ENCODE peak calls at places on chromosomes 3 and 15, in five cellular contexts. One of them, this sample, is unnamed.

GRCh38 chr15:64622410-64623260 is 152.8 kb downstream of the RBPMS2 start:
- DNase-seq in stomach: no peak
- DNase-seq in brain microvascular endothelial cell: no peak
- DNase-seq in lower lobe of right lung: no peak
- DNase-seq in tibial artery: no peak
- DNase-seq in this sample: no peak

GRCh38 chr3:112847692-112848091 is 1.0 kb upstream of the CD200R1L start:
- DNase-seq in stomach: no peak
- DNase-seq in brain microvascular endothelial cell: no peak
- DNase-seq in lower lobe of right lung: no peak
- DNase-seq in tibial artery: no peak
- DNase-seq in this sample: no peak

GRCh38 chr15:57562220-57562769 is 29.4 kb upstream of the MYZAP start:
- DNase-seq in stomach: no peak
- DNase-seq in brain microvascular endothelial cell: no peak
- DNase-seq in lower lobe of right lung: no peak
- DNase-seq in tibial artery: no peak
- DNase-seq in this sample: peak

GRCh38 chr3:113769551-113769950 is 22.7 kb downstream of the ATP6V1A start:
- DNase-seq in stomach: no peak
- DNase-seq in brain microvascular endothelial cell: peak
- DNase-seq in lower lobe of right lung: no peak
- DNase-seq in tibial artery: no peak
- DNase-seq in this sample: no peak

GRCh38 chr15:70605606-70606410 is 157.6 kb downstream of the UACA start:
- DNase-seq in stomach: peak
- DNase-seq in brain microvascular endothelial cell: peak
- DNase-seq in lower lobe of right lung: no peak
- DNase-seq in tibial artery: peak
- DNase-seq in this sample: no peak

GRCh38 chr15:38611228-38611627 is 46.6 kb upstream of the RASGRP1 start:
- DNase-seq in stomach: no peak
- DNase-seq in brain microvascular endothelial cell: no peak
- DNase-seq in lower lobe of right lung: no peak
- DNase-seq in tibial artery: no peak
- DNase-seq in this sample: no peak

GRCh38 chr3:30353711-30354467 is 252.5 kb upstream of the TGFBR2 start:
- DNase-seq in stomach: no peak
- DNase-seq in brain microvascular endothelial cell: no peak
- DNase-seq in lower lobe of right lung: no peak
- DNase-seq in tibial artery: no peak
- DNase-seq in this sample: no peak

GRCh38 chr15:84103345-84103744 is 132.2 kb upstream of the GOLGA6L4 start:
- DNase-seq in stomach: no peak
- DNase-seq in brain microvascular endothelial cell: no peak
- DNase-seq in lower lobe of right lung: no peak
- DNase-seq in tibial artery: no peak
- DNase-seq in this sample: no peak

GRCh38 chr15:78225783-78226541 is 8.4 kb downstream of the ACSBG1 start:
- DNase-seq in stomach: no peak
- DNase-seq in brain microvascular endothelial cell: peak
- DNase-seq in lower lobe of right lung: no peak
- DNase-seq in tibial artery: no peak
- DNase-seq in this sample: no peak

GRCh38 chr3:141321109-141321497 is 47.2 kb upstream of the ZBTB38 start:
- DNase-seq in stomach: no peak
- DNase-seq in brain microvascular endothelial cell: peak
- DNase-seq in lower lobe of right lung: no peak
- DNase-seq in tibial artery: no peak
- DNase-seq in this sample: no peak

GRCh38 chr15:41796457-41796856 is 22.2 kb downstream of the MAPKBP1 start:
- DNase-seq in stomach: no peak
- DNase-seq in brain microvascular endothelial cell: no peak
- DNase-seq in lower lobe of right lung: no peak
- DNase-seq in tibial artery: no peak
- DNase-seq in this sample: no peak

GRCh38 chr15:68829068-68829467 is 8.4 kb upstream of the ANP32A start:
- DNase-seq in stomach: no peak
- DNase-seq in brain microvascular endothelial cell: peak
- DNase-seq in lower lobe of right lung: no peak
- DNase-seq in tibial artery: no peak
- DNase-seq in this sample: no peak

GRCh38 chr3:44506961-44507360 is 29.5 kb upstream of the ZNF445 start:
- DNase-seq in stomach: no peak
- DNase-seq in brain microvascular endothelial cell: no peak
- DNase-seq in lower lobe of right lung: no peak
- DNase-seq in tibial artery: no peak
- DNase-seq in this sample: no peak

GRCh38 chr3:150293401-150294001 is 114.6 kb upstream of the TSC22D2 start:
- DNase-seq in stomach: no peak
- DNase-seq in brain microvascular endothelial cell: peak
- DNase-seq in lower lobe of right lung: no peak
- DNase-seq in tibial artery: no peak
- DNase-seq in this sample: no peak

GRCh38 chr3:171284308-171285075 is 175.7 kb downstream of the TNIK start:
- DNase-seq in stomach: no peak
- DNase-seq in brain microvascular endothelial cell: peak
- DNase-seq in lower lobe of right lung: no peak
- DNase-seq in tibial artery: peak
- DNase-seq in this sample: no peak

GRCh38 chr3:179272385-179272784 is 21.5 kb upstream of the KCNMB3 start:
- DNase-seq in stomach: no peak
- DNase-seq in brain microvascular endothelial cell: no peak
- DNase-seq in lower lobe of right lung: no peak
- DNase-seq in tibial artery: no peak
- DNase-seq in this sample: no peak

GRCh38 chr15:71364117-71364584 is 248.9 kb downstream of the THSD4 start:
- DNase-seq in stomach: no peak
- DNase-seq in brain microvascular endothelial cell: no peak
- DNase-seq in lower lobe of right lung: no peak
- DNase-seq in tibial artery: no peak
- DNase-seq in this sample: no peak

GRCh38 chr3:10223676-10224639 is 24.3 kb upstream of the TATDN2 start:
- DNase-seq in stomach: peak
- DNase-seq in brain microvascular endothelial cell: no peak
- DNase-seq in lower lobe of right lung: no peak
- DNase-seq in tibial artery: no peak
- DNase-seq in this sample: no peak

GRCh38 chr3:10232138-10232537 is 16.1 kb upstream of the TATDN2 start:
- DNase-seq in stomach: no peak
- DNase-seq in brain microvascular endothelial cell: no peak
- DNase-seq in lower lobe of right lung: peak
- DNase-seq in tibial artery: no peak
- DNase-seq in this sample: no peak

GRCh38 chr3:10224794-10225660 is 23.2 kb upstream of the TATDN2 start:
- DNase-seq in stomach: peak
- DNase-seq in brain microvascular endothelial cell: peak
- DNase-seq in lower lobe of right lung: peak
- DNase-seq in tibial artery: peak
- DNase-seq in this sample: peak

GRCh38 chr3:10228248-10228950 is 19.9 kb upstream of the TATDN2 start:
- DNase-seq in stomach: no peak
- DNase-seq in brain microvascular endothelial cell: peak
- DNase-seq in lower lobe of right lung: no peak
- DNase-seq in tibial artery: no peak
- DNase-seq in this sample: no peak

GRCh38 chr3:10226293-10226692 is 22.0 kb upstream of the TATDN2 start:
- DNase-seq in stomach: no peak
- DNase-seq in brain microvascular endothelial cell: no peak
- DNase-seq in lower lobe of right lung: no peak
- DNase-seq in tibial artery: no peak
- DNase-seq in this sample: no peak
- H3K27ac ChIP-seq in stomach: no peak
- H3K27ac ChIP-seq in brain microvascular endothelial cell: no peak
- H3K27ac ChIP-seq in lower lobe of right lung: no peak
- H3K27ac ChIP-seq in tibial artery: no peak
- H3K27ac ChIP-seq in this sample: no peak

GRCh38 chr15:89192771-89193170 is 28.6 kb downstream of the RLBP1 start:
- DNase-seq in stomach: no peak
- DNase-seq in brain microvascular endothelial cell: no peak
- DNase-seq in lower lobe of right lung: no peak
- DNase-seq in tibial artery: no peak
- DNase-seq in this sample: no peak
- H3K27ac ChIP-seq in stomach: no peak
- H3K27ac ChIP-seq in brain microvascular endothelial cell: peak
- H3K27ac ChIP-seq in lower lobe of right lung: no peak
- H3K27ac ChIP-seq in tibial artery: no peak
- H3K27ac ChIP-seq in this sample: no peak

DNA sequence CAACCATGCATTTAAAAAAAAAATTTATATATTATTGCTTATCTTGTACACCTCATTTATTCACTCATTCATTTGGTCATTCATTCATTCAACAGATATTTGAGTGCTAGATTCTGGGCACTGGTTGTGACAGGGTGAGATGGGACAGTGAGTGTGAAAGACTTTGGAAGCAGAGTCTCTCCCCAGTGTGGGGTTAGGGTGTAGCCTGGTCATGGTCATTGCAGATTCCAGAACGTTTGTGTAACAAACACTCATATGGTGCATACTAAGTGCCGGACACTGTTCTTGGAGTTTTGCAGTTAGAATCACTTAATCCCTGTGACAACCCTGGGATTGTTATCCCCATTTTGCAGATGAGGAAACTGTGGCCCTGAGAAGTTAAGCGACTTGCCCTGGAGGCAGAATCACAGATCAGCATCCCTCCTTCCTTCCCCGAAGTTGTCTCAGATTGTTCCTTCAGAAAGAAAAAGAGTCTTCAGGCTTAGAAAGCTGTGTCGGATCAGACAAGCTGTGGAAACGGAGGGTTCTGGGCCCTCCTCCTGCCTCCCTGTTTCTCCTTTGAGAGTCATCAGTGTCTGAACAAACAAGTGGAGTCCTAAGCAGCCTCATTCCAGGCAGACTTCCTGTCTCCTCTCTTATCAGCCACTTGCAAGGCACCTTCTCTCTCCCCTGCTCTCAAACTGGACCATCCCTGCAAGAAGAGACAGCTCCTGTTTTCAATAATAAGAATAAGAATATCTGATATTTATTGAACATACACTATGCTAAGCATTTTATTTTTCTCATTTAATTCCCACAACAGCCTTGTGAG is 6.3 kb downstream of the LOXL1 start:
- DNase-seq in stomach: no peak
- DNase-seq in brain microvascular endothelial cell: peak
- DNase-seq in lower lobe of right lung: peak
- DNase-seq in tibial artery: peak
- DNase-seq in this sample: no peak
- H3K27ac ChIP-seq in stomach: no peak
- H3K27ac ChIP-seq in brain microvascular endothelial cell: peak
- H3K27ac ChIP-seq in lower lobe of right lung: no peak
- H3K27ac ChIP-seq in tibial artery: peak
- H3K27ac ChIP-seq in this sample: peak

DNA sequence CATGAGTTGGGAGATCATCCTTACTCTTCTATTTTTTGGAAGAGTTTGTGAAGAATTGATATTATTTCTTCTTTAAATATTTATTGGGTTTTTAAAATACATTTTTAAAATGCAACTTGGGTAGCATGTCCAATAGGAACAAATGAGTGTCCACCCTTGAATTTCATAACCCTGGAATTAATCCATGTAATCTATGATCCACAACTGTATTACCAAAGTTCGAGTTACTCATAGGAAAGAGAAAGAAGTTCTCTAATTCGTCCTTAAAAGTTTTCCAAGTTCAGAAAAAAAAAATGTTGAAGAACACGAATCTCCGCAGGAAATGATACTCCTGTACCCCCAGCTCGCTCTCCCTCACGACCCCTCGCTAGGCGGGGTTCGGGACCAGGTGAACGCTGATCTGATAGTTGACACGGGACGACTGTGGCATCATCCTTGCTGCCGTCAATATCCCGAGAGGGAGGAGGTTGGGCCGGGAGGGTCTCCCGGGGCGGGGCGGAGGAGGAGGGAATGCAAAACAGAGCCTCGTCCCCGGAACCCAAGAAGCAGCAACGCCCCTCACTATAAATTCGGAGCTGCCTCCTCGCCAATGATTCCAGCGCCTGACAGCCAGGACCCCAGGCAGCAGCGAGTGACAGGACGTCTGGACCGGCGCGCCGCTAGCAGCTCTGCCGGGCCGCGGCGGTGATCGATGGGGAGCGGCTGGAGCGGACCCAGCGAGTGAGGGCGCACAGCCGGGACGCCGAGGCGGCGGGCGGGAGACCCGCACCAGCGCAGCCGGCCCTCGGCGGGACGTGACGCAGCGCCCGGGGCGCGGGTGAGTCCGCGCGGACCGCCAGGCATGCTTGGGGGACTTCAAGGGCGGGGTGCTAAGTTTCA is at the start of gene AGTR1:
- DNase-seq in stomach: peak
- DNase-seq in brain microvascular endothelial cell: peak
- DNase-seq in lower lobe of right lung: peak
- DNase-seq in tibial artery: peak
- DNase-seq in this sample: peak
- H3K27ac ChIP-seq in stomach: peak
- H3K27ac ChIP-seq in brain microvascular endothelial cell: no peak
- H3K27ac ChIP-seq in lower lobe of right lung: peak
- H3K27ac ChIP-seq in tibial artery: peak
- H3K27ac ChIP-seq in this sample: peak

This sample was measured in coronary artery.